ENCODE peak calls at places on chromosomes 2 and 18, in ten cellular contexts. Q is CD8-positive, alpha-beta T cell; G is MCF 10A; R is activated CD8-positive, alpha-beta T cell treated with anti-CD3 and anti-CD28 coated beads for 36 hours; X is body of pancreas; J is astrocyte of the cerebellum; E is tibial nerve; Z is AG04449; F is psoas muscle; O is cardiac fibroblast. W is an unnamed sample.
A peak's percentile ranks its signal among the peaks of the same experiment; 100 is the strongest.

GRCh38 chr2:20146401-20146800 is 78.5 kb downstream of the SDC1 start:
- DNase-seq in Q (no peak), G (no peak), R (no peak), X (no peak), J (no peak), E (no peak), Z (no peak), F (no peak), O (no peak), W (no peak)

GRCh38 chr2:202036601-202037037 is 3.0 kb downstream of the FZD7 start:
- DNase-seq in Q (no peak), G (no peak), R (no peak), X (no peak), J (no peak), E (no peak), Z (no peak), F (no peak), O (no peak), W (no peak)

GRCh38 chr2:9538000-9538507 is 17.6 kb downstream of the ADAM17 start:
- DNase-seq in Q (no peak), G (peak; percentile 85), R (no peak), X (no peak), J (peak; percentile 78), E (no peak), Z (no peak), F (no peak), O (peak; percentile 98), W (peak; percentile 42)

GRCh38 chr2:73984203-73984921 is at the start of gene TET3:
- DNase-seq in Q (peak; percentile 76), G (peak; percentile 43), R (peak; percentile 49), X (peak; percentile 57), J (no peak), E (no peak), Z (no peak), F (peak; percentile 79), O (no peak), W (peak; percentile 82)

GRCh38 chr2:135960598-135961551 is 24.6 kb downstream of the DARS1 start:
- DNase-seq in Q (no peak), G (no peak), R (no peak), X (no peak), J (peak; percentile 92), E (no peak), Z (no peak), F (no peak), O (peak; percentile 51), W (no peak)

GRCh38 chr2:174844295-174844708 is 80.0 kb upstream of the CHRNA1 start:
- DNase-seq in Q (no peak), G (peak; percentile 41), R (peak; percentile 52), X (peak; percentile 12), J (no peak), E (no peak), Z (no peak), F (no peak), O (no peak), W (no peak)

GRCh38 chr2:96970248-96970875 is 16.0 kb downstream of the FAM178B start:
- DNase-seq in Q (no peak), G (peak; percentile 20), R (no peak), X (no peak), J (no peak), E (no peak), Z (no peak), F (no peak), O (no peak), W (no peak)

GRCh38 chr18:50297621-50298442 is 10.3 kb upstream of the CXXC1 start:
- DNase-seq in Q (peak; percentile 74), G (no peak), R (peak; percentile 91), X (peak; percentile 84), J (peak; percentile 36), E (peak; percentile 71), Z (no peak), F (peak; percentile 84), O (peak; percentile 84), W (peak; percentile 89)

GRCh38 chr2:238868067-238868524 is 20.2 kb downstream of the TWIST2 start:
- DNase-seq in Q (no peak), G (peak; percentile 73), R (no peak), X (no peak), J (no peak), E (no peak), Z (no peak), F (no peak), O (peak; percentile 53), W (no peak)

GRCh38 chr2:182503886-182504285 is 77.0 kb upstream of the PDE1A start:
- DNase-seq in Q (no peak), G (peak; percentile 4), R (no peak), X (no peak), J (no peak), E (no peak), Z (no peak), F (no peak), O (peak; percentile 79), W (no peak)

DNA sequence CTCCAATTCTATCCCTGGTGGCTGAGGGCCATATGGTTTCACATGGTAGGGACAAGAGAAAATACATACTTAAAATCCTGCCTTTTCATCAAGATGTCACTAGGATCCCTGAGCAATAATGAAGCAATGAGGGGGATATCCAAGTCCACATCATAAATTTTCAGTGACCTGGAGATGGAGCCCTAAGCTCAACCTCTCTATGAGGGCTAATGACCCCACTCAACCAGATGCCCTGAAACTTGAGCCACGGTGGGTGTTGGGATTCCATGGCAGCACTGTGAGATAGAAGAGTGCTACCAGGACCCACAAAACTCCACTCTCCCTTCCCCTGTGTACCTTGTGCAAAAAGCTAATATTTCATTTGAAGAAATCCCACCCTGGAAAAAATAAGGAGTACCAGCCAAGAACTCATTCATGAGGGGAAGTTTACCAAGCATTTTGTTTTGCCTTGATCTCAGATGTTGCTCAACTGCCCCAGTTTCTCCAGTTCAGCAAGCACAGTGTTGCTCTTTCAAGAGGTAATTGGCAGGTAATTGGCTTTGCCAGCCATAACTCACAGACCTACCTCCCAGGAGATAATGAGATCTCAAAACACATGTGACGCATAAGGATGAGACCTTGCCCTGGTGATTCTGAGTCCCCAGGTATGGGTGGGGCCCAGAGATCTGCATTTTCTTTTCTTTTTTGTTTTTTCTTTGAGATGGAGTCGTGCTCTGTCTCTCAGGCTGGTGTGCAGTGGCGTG is 50.9 kb upstream of the TTC39C start:
- DNase-seq in Q (no peak), G (peak; percentile 29), R (no peak), X (no peak), J (no peak), E (no peak), Z (no peak), F (no peak), O (peak; percentile 3), W (no peak)
- TF ChIP-seq CTCF in Q (no peak), G (peak; percentile 29), R (no peak), X (no peak), J (no peak), E (no peak), Z (no peak), F (no peak), O (no peak), W (no peak)

DNA sequence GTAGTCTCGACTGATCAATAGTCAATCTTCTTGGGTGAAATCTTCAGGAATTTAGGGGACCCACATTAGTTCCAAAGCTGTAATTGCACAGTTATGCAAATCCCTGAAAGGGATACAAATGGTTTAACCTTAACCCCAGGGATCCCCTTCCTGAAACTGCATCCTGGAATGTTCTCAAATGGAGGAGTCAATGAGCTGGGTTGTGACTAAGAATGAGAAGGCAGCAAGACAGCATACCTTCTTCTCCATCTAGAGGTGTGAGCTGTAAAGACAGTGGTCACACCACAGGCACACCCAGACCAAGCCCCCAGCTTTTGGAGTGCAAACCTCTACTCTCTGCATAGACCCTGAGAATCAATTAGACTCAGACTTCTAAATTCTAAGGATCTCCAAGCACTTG is 164.7 kb upstream of the MEIS1 start:
- DNase-seq in Q (no peak), G (peak; percentile 6), R (no peak), X (no peak), J (no peak), E (no peak), Z (no peak), F (no peak), O (no peak), W (no peak)
- TF ChIP-seq CTCF in Q (no peak), G (no peak), R (no peak), X (no peak), J (no peak), E (no peak), Z (no peak), F (no peak), O (no peak), W (no peak)

DNA sequence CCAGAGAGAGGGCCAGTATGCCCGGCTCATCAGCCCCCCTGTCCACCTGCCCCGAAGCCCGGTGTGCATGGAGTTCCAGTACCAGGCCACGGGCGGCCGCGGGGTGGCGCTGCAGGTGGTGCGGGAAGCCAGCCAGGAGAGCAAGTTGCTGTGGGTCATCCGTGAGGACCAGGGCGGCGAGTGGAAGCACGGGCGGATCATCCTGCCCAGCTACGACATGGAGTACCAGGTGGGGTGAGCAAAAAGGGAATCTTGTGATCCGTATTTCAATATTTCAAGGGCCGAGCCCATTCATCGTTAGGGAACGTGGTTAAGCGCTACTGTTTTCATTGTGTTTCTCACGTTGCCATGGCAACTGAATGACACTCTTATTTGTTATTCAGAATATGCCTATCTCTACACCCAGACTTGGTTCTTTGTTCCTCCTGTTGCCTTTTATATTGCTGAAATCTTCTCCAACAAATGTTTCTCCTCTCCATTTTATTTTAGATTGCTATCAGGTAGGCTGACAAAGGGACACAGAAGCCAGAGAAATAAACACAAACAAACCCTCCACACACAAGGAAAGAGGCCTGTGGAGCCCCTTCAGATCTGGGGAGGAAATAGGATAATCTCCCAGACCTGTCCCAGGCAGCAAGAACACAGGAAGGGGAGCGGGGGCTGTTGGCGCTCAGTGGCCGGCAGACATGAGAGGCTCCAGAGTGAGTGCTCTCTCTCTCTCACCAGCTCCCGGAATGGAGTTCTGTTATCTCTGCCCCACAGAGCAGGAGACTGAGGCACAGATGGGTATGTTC is 81.6 kb downstream of the NRP2 start:
- DNase-seq in Q (no peak), G (no peak), R (peak; percentile 37), X (peak; percentile 46), J (peak; percentile 86), E (peak; percentile 45), Z (peak; percentile 65), F (peak; percentile 62), O (peak; percentile 97), W (no peak)
- TF ChIP-seq CTCF in Q (no peak), G (no peak), R (peak; percentile 30), X (peak; percentile 56), J (peak; percentile 63), E (peak; percentile 33), Z (peak; percentile 70), F (no peak), O (peak; percentile 61), W (peak; percentile 12)

GRCh38 chr2:162518894-162519293 is 175.0 kb downstream of the GCA start:
- DNase-seq in Q (no peak), G (no peak), R (no peak), X (no peak), J (no peak), E (no peak), Z (no peak), F (no peak), O (no peak), W (no peak)

GRCh38 chr2:162524849-162525248 is 180.9 kb downstream of the GCA start:
- DNase-seq in Q (no peak), G (no peak), R (no peak), X (no peak), J (no peak), E (no peak), Z (no peak), F (no peak), O (no peak), W (no peak)

GRCh38 chr2:162520959-162521358 is 177.0 kb downstream of the GCA start:
- DNase-seq in Q (no peak), G (no peak), R (no peak), X (no peak), J (no peak), E (no peak), Z (no peak), F (no peak), O (no peak), W (no peak)

GRCh38 chr2:162521871-162522655 is 178.1 kb downstream of the GCA start:
- DNase-seq in Q (no peak), G (no peak), R (no peak), X (no peak), J (no peak), E (no peak), Z (no peak), F (no peak), O (no peak), W (no peak)

GRCh38 chr2:162524192-162524591 is 180.3 kb downstream of the GCA start:
- DNase-seq in Q (no peak), G (no peak), R (no peak), X (peak; percentile 51), J (no peak), E (no peak), Z (no peak), F (no peak), O (no peak), W (no peak)
- TF ChIP-seq CTCF in Q (no peak), G (no peak), R (no peak), X (peak; percentile 56), J (no peak), E (no peak), Z (no peak), F (no peak), O (no peak), W (no peak)

W was measured in GM13976.